ENCODE peak calls at places on chromosomes 12 and 14, in ten cellular contexts. One of them, this sample, is unnamed.

GRCh38 chr14:65461730-65462129 is 49.2 kb downstream of the FUT8 start:
- DNase-seq in renal cortical epithelial cell: no peak
- DNase-seq in activated CD4-positive, alpha-beta T cell treated with anti-CD3 and anti-CD28 coated beads, Interleukin-2, amount 50 U/mL, for 24 hours: no peak
- DNase-seq in left lobe of liver: no peak
- DNase-seq in naive B cell: peak
- DNase-seq in glomerular endothelial cell: no peak
- DNase-seq in GDM1: peak
- DNase-seq in GF-D8: no peak
- DNase-seq in heart right ventricle: no peak
- DNase-seq in NCI-H2171: peak
- DNase-seq in this sample: no peak

GRCh38 chr14:81224222-81224621 is 3.5 kb upstream of the GTF2A1 start:
- DNase-seq in GF-D8: no peak
- DNase-seq in GDM1: no peak
- DNase-seq in left lobe of liver: no peak
- DNase-seq in heart right ventricle: no peak
- DNase-seq in activated CD4-positive, alpha-beta T cell treated with anti-CD3 and anti-CD28 coated beads, Interleukin-2, amount 50 U/mL, for 24 hours: no peak
- DNase-seq in renal cortical epithelial cell: no peak
- DNase-seq in naive B cell: no peak
- DNase-seq in glomerular endothelial cell: no peak
- DNase-seq in NCI-H2171: no peak
- DNase-seq in this sample: no peak

GRCh38 chr12:53862206-53862605 is 76.4 kb upstream of the HOXC13 start:
- DNase-seq in left lobe of liver: no peak
- DNase-seq in renal cortical epithelial cell: no peak
- DNase-seq in glomerular endothelial cell: no peak
- DNase-seq in GDM1: no peak
- DNase-seq in NCI-H2171: no peak
- DNase-seq in naive B cell: no peak
- DNase-seq in heart right ventricle: no peak
- DNase-seq in GF-D8: no peak
- DNase-seq in activated CD4-positive, alpha-beta T cell treated with anti-CD3 and anti-CD28 coated beads, Interleukin-2, amount 50 U/mL, for 24 hours: no peak
- DNase-seq in this sample: no peak

GRCh38 chr14:35369701-35370191 is 34.8 kb downstream of the NFKBIA start:
- DNase-seq in renal cortical epithelial cell: no peak
- DNase-seq in naive B cell: no peak
- DNase-seq in GF-D8: no peak
- DNase-seq in heart right ventricle: no peak
- DNase-seq in activated CD4-positive, alpha-beta T cell treated with anti-CD3 and anti-CD28 coated beads, Interleukin-2, amount 50 U/mL, for 24 hours: no peak
- DNase-seq in glomerular endothelial cell: peak
- DNase-seq in GDM1: no peak
- DNase-seq in left lobe of liver: no peak
- DNase-seq in NCI-H2171: peak
- DNase-seq in this sample: no peak

GRCh38 chr12:130298322-130298721 is 39.4 kb upstream of the PIWIL1 start:
- DNase-seq in naive B cell: no peak
- DNase-seq in left lobe of liver: no peak
- DNase-seq in glomerular endothelial cell: no peak
- DNase-seq in heart right ventricle: no peak
- DNase-seq in GDM1: no peak
- DNase-seq in GF-D8: no peak
- DNase-seq in activated CD4-positive, alpha-beta T cell treated with anti-CD3 and anti-CD28 coated beads, Interleukin-2, amount 50 U/mL, for 24 hours: no peak
- DNase-seq in NCI-H2171: no peak
- DNase-seq in renal cortical epithelial cell: no peak
- DNase-seq in this sample: no peak

GRCh38 chr14:22316473-22316872 is 272.6 kb downstream of the DAD1 start:
- DNase-seq in GF-D8: no peak
- DNase-seq in NCI-H2171: no peak
- DNase-seq in activated CD4-positive, alpha-beta T cell treated with anti-CD3 and anti-CD28 coated beads, Interleukin-2, amount 50 U/mL, for 24 hours: no peak
- DNase-seq in heart right ventricle: no peak
- DNase-seq in renal cortical epithelial cell: no peak
- DNase-seq in GDM1: no peak
- DNase-seq in glomerular endothelial cell: no peak
- DNase-seq in naive B cell: no peak
- DNase-seq in left lobe of liver: no peak
- DNase-seq in this sample: no peak

GRCh38 chr12:128818065-128819022 is 5.4 kb downstream of the SLC15A4 start:
- DNase-seq in GF-D8: no peak
- DNase-seq in NCI-H2171: no peak
- DNase-seq in glomerular endothelial cell: no peak
- DNase-seq in activated CD4-positive, alpha-beta T cell treated with anti-CD3 and anti-CD28 coated beads, Interleukin-2, amount 50 U/mL, for 24 hours: no peak
- DNase-seq in heart right ventricle: no peak
- DNase-seq in renal cortical epithelial cell: peak
- DNase-seq in GDM1: no peak
- DNase-seq in left lobe of liver: no peak
- DNase-seq in naive B cell: no peak
- DNase-seq in this sample: peak

GRCh38 chr14:101721951-101722661 is 39.4 kb upstream of the PPP2R5C start:
- DNase-seq in NCI-H2171: no peak
- DNase-seq in GF-D8: peak
- DNase-seq in activated CD4-positive, alpha-beta T cell treated with anti-CD3 and anti-CD28 coated beads, Interleukin-2, amount 50 U/mL, for 24 hours: peak
- DNase-seq in glomerular endothelial cell: peak
- DNase-seq in left lobe of liver: no peak
- DNase-seq in heart right ventricle: peak
- DNase-seq in GDM1: peak
- DNase-seq in renal cortical epithelial cell: peak
- DNase-seq in naive B cell: peak
- DNase-seq in this sample: no peak

GRCh38 chr12:107477946-107478610 is 207.5 kb upstream of the PWP1 start:
- DNase-seq in GDM1: no peak
- DNase-seq in naive B cell: no peak
- DNase-seq in glomerular endothelial cell: no peak
- DNase-seq in GF-D8: no peak
- DNase-seq in heart right ventricle: no peak
- DNase-seq in activated CD4-positive, alpha-beta T cell treated with anti-CD3 and anti-CD28 coated beads, Interleukin-2, amount 50 U/mL, for 24 hours: no peak
- DNase-seq in NCI-H2171: no peak
- DNase-seq in renal cortical epithelial cell: peak
- DNase-seq in left lobe of liver: no peak
- DNase-seq in this sample: no peak

GRCh38 chr12:64105026-64105425 is 117.1 kb downstream of the KICS2 start:
- DNase-seq in renal cortical epithelial cell: no peak
- DNase-seq in GF-D8: no peak
- DNase-seq in glomerular endothelial cell: no peak
- DNase-seq in left lobe of liver: no peak
- DNase-seq in GDM1: no peak
- DNase-seq in naive B cell: no peak
- DNase-seq in activated CD4-positive, alpha-beta T cell treated with anti-CD3 and anti-CD28 coated beads, Interleukin-2, amount 50 U/mL, for 24 hours: no peak
- DNase-seq in heart right ventricle: no peak
- DNase-seq in NCI-H2171: no peak
- DNase-seq in this sample: no peak

GRCh38 chr14:26394114-26394855 is 203.5 kb downstream of the NOVA1 start:
- DNase-seq in left lobe of liver: no peak
- DNase-seq in glomerular endothelial cell: no peak
- DNase-seq in naive B cell: no peak
- DNase-seq in renal cortical epithelial cell: peak
- DNase-seq in GDM1: no peak
- DNase-seq in activated CD4-positive, alpha-beta T cell treated with anti-CD3 and anti-CD28 coated beads, Interleukin-2, amount 50 U/mL, for 24 hours: no peak
- DNase-seq in GF-D8: no peak
- DNase-seq in NCI-H2171: peak
- DNase-seq in heart right ventricle: no peak
- DNase-seq in this sample: no peak

GRCh38 chr12:117189725-117190209 is 503 bp downstream of the FBXO21 start:
- DNase-seq in GF-D8: no peak
- DNase-seq in heart right ventricle: peak
- DNase-seq in renal cortical epithelial cell: no peak
- DNase-seq in naive B cell: peak
- DNase-seq in left lobe of liver: peak
- DNase-seq in NCI-H2171: peak
- DNase-seq in glomerular endothelial cell: no peak
- DNase-seq in activated CD4-positive, alpha-beta T cell treated with anti-CD3 and anti-CD28 coated beads, Interleukin-2, amount 50 U/mL, for 24 hours: peak
- DNase-seq in GDM1: no peak
- DNase-seq in this sample: peak

GRCh38 chr14:104694991-104695659 is 5.7 kb downstream of the INF2 start:
- DNase-seq in GF-D8: no peak
- DNase-seq in left lobe of liver: no peak
- DNase-seq in glomerular endothelial cell: no peak
- DNase-seq in activated CD4-positive, alpha-beta T cell treated with anti-CD3 and anti-CD28 coated beads, Interleukin-2, amount 50 U/mL, for 24 hours: no peak
- DNase-seq in NCI-H2171: no peak
- DNase-seq in naive B cell: no peak
- DNase-seq in GDM1: no peak
- DNase-seq in heart right ventricle: peak
- DNase-seq in renal cortical epithelial cell: no peak
- DNase-seq in this sample: no peak

GRCh38 chr14:99645545-99646505 is 896 bp downstream of the HHIPL1 start:
- DNase-seq in left lobe of liver: no peak
- DNase-seq in naive B cell: no peak
- DNase-seq in GDM1: no peak
- DNase-seq in heart right ventricle: peak
- DNase-seq in renal cortical epithelial cell: no peak
- DNase-seq in GF-D8: no peak
- DNase-seq in glomerular endothelial cell: no peak
- DNase-seq in activated CD4-positive, alpha-beta T cell treated with anti-CD3 and anti-CD28 coated beads, Interleukin-2, amount 50 U/mL, for 24 hours: no peak
- DNase-seq in NCI-H2171: no peak
- DNase-seq in this sample: no peak

GRCh38 chr12:7106082-7106481 is 2.9 kb downstream of the C1RL start:
- DNase-seq in left lobe of liver: no peak
- DNase-seq in GDM1: no peak
- DNase-seq in renal cortical epithelial cell: no peak
- DNase-seq in naive B cell: no peak
- DNase-seq in glomerular endothelial cell: no peak
- DNase-seq in heart right ventricle: no peak
- DNase-seq in activated CD4-positive, alpha-beta T cell treated with anti-CD3 and anti-CD28 coated beads, Interleukin-2, amount 50 U/mL, for 24 hours: no peak
- DNase-seq in GF-D8: no peak
- DNase-seq in NCI-H2171: no peak
- DNase-seq in this sample: no peak

GRCh38 chr14:64303471-64303917 is 9.3 kb upstream of the ESR2 start:
- DNase-seq in left lobe of liver: no peak
- DNase-seq in NCI-H2171: peak
- DNase-seq in heart right ventricle: no peak
- DNase-seq in GF-D8: no peak
- DNase-seq in naive B cell: peak
- DNase-seq in glomerular endothelial cell: no peak
- DNase-seq in renal cortical epithelial cell: peak
- DNase-seq in activated CD4-positive, alpha-beta T cell treated with anti-CD3 and anti-CD28 coated beads, Interleukin-2, amount 50 U/mL, for 24 hours: no peak
- DNase-seq in GDM1: no peak
- DNase-seq in this sample: no peak

GRCh38 chr14:76863724-76864407 is 37.7 kb downstream of the LRRC74A start:
- DNase-seq in renal cortical epithelial cell: no peak
- DNase-seq in GDM1: peak
- DNase-seq in GF-D8: peak
- DNase-seq in activated CD4-positive, alpha-beta T cell treated with anti-CD3 and anti-CD28 coated beads, Interleukin-2, amount 50 U/mL, for 24 hours: no peak
- DNase-seq in glomerular endothelial cell: no peak
- DNase-seq in left lobe of liver: no peak
- DNase-seq in heart right ventricle: peak
- DNase-seq in NCI-H2171: peak
- DNase-seq in naive B cell: no peak
- DNase-seq in this sample: peak

GRCh38 chr12:25023808-25024207 is 74.9 kb upstream of the BCAT1 start:
- DNase-seq in activated CD4-positive, alpha-beta T cell treated with anti-CD3 and anti-CD28 coated beads, Interleukin-2, amount 50 U/mL, for 24 hours: no peak
- DNase-seq in renal cortical epithelial cell: no peak
- DNase-seq in heart right ventricle: no peak
- DNase-seq in left lobe of liver: no peak
- DNase-seq in GDM1: no peak
- DNase-seq in GF-D8: no peak
- DNase-seq in NCI-H2171: no peak
- DNase-seq in naive B cell: peak
- DNase-seq in glomerular endothelial cell: no peak
- DNase-seq in this sample: no peak

GRCh38 chr12:94799136-94799535 is 148.8 kb upstream of the TMCC3 start:
- DNase-seq in NCI-H2171: no peak
- DNase-seq in left lobe of liver: no peak
- DNase-seq in renal cortical epithelial cell: no peak
- DNase-seq in glomerular endothelial cell: no peak
- DNase-seq in GF-D8: no peak
- DNase-seq in activated CD4-positive, alpha-beta T cell treated with anti-CD3 and anti-CD28 coated beads, Interleukin-2, amount 50 U/mL, for 24 hours: no peak
- DNase-seq in naive B cell: no peak
- DNase-seq in heart right ventricle: no peak
- DNase-seq in GDM1: no peak
- DNase-seq in this sample: no peak

GRCh38 chr14:58298880-58299664 is 717 bp downstream of the ARID4A start:
- DNase-seq in GDM1: peak
- DNase-seq in heart right ventricle: peak
- DNase-seq in NCI-H2171: no peak
- DNase-seq in naive B cell: peak
- DNase-seq in renal cortical epithelial cell: no peak
- DNase-seq in GF-D8: no peak
- DNase-seq in glomerular endothelial cell: no peak
- DNase-seq in left lobe of liver: peak
- DNase-seq in activated CD4-positive, alpha-beta T cell treated with anti-CD3 and anti-CD28 coated beads, Interleukin-2, amount 50 U/mL, for 24 hours: no peak
- DNase-seq in this sample: no peak

GRCh38 chr14:43540948-43541347 is 966.1 kb downstream of the FSCB start:
- DNase-seq in glomerular endothelial cell: no peak
- DNase-seq in heart right ventricle: no peak
- DNase-seq in naive B cell: no peak
- DNase-seq in activated CD4-positive, alpha-beta T cell treated with anti-CD3 and anti-CD28 coated beads, Interleukin-2, amount 50 U/mL, for 24 hours: no peak
- DNase-seq in left lobe of liver: no peak
- DNase-seq in GDM1: no peak
- DNase-seq in renal cortical epithelial cell: no peak
- DNase-seq in GF-D8: no peak
- DNase-seq in NCI-H2171: no peak
- DNase-seq in this sample: no peak

GRCh38 chr12:105985383-105985782 is 153.4 kb downstream of the NUAK1 start:
- DNase-seq in GF-D8: no peak
- DNase-seq in NCI-H2171: no peak
- DNase-seq in naive B cell: no peak
- DNase-seq in GDM1: no peak
- DNase-seq in glomerular endothelial cell: no peak
- DNase-seq in activated CD4-positive, alpha-beta T cell treated with anti-CD3 and anti-CD28 coated beads, Interleukin-2, amount 50 U/mL, for 24 hours: no peak
- DNase-seq in renal cortical epithelial cell: no peak
- DNase-seq in heart right ventricle: no peak
- DNase-seq in left lobe of liver: no peak
- DNase-seq in this sample: no peak

GRCh38 chr12:117063162-117063911 is 35.9 kb downstream of the TESC start:
- DNase-seq in GDM1: peak
- DNase-seq in NCI-H2171: no peak
- DNase-seq in left lobe of liver: no peak
- DNase-seq in GF-D8: peak
- DNase-seq in activated CD4-positive, alpha-beta T cell treated with anti-CD3 and anti-CD28 coated beads, Interleukin-2, amount 50 U/mL, for 24 hours: peak
- DNase-seq in naive B cell: no peak
- DNase-seq in heart right ventricle: peak
- DNase-seq in renal cortical epithelial cell: no peak
- DNase-seq in glomerular endothelial cell: no peak
- DNase-seq in this sample: peak

GRCh38 chr12:109523071-109523470 is 45.6 kb downstream of the UBE3B start:
- DNase-seq in NCI-H2171: peak
- DNase-seq in left lobe of liver: no peak
- DNase-seq in activated CD4-positive, alpha-beta T cell treated with anti-CD3 and anti-CD28 coated beads, Interleukin-2, amount 50 U/mL, for 24 hours: no peak
- DNase-seq in GF-D8: no peak
- DNase-seq in glomerular endothelial cell: no peak
- DNase-seq in heart right ventricle: peak
- DNase-seq in GDM1: no peak
- DNase-seq in renal cortical epithelial cell: no peak
- DNase-seq in naive B cell: no peak
- DNase-seq in this sample: peak

GRCh38 chr12:114774181-114774580 is 90.2 kb upstream of the TBX3 start:
- DNase-seq in GF-D8: no peak
- DNase-seq in NCI-H2171: no peak
- DNase-seq in left lobe of liver: no peak
- DNase-seq in heart right ventricle: no peak
- DNase-seq in activated CD4-positive, alpha-beta T cell treated with anti-CD3 and anti-CD28 coated beads, Interleukin-2, amount 50 U/mL, for 24 hours: no peak
- DNase-seq in glomerular endothelial cell: peak
- DNase-seq in GDM1: no peak
- DNase-seq in naive B cell: no peak
- DNase-seq in renal cortical epithelial cell: no peak
- DNase-seq in this sample: no peak

GRCh38 chr12:38053655-38054464 is 262.7 kb upstream of the ALG10B start:
- DNase-seq in renal cortical epithelial cell: peak
- DNase-seq in activated CD4-positive, alpha-beta T cell treated with anti-CD3 and anti-CD28 coated beads, Interleukin-2, amount 50 U/mL, for 24 hours: no peak
- DNase-seq in NCI-H2171: peak
- DNase-seq in GF-D8: no peak
- DNase-seq in GDM1: no peak
- DNase-seq in heart right ventricle: no peak
- DNase-seq in naive B cell: no peak
- DNase-seq in left lobe of liver: peak
- DNase-seq in glomerular endothelial cell: no peak
- DNase-seq in this sample: no peak

GRCh38 chr12:95622879-95623278 is 71.6 kb upstream of the USP44 start:
- DNase-seq in left lobe of liver: no peak
- DNase-seq in glomerular endothelial cell: no peak
- DNase-seq in heart right ventricle: no peak
- DNase-seq in activated CD4-positive, alpha-beta T cell treated with anti-CD3 and anti-CD28 coated beads, Interleukin-2, amount 50 U/mL, for 24 hours: no peak
- DNase-seq in GF-D8: no peak
- DNase-seq in NCI-H2171: no peak
- DNase-seq in renal cortical epithelial cell: peak
- DNase-seq in GDM1: no peak
- DNase-seq in naive B cell: no peak
- DNase-seq in this sample: no peak

GRCh38 chr12:70484464-70484863 is 118.4 kb downstream of the KCNMB4 start:
- DNase-seq in activated CD4-positive, alpha-beta T cell treated with anti-CD3 and anti-CD28 coated beads, Interleukin-2, amount 50 U/mL, for 24 hours: no peak
- DNase-seq in NCI-H2171: no peak
- DNase-seq in heart right ventricle: no peak
- DNase-seq in glomerular endothelial cell: no peak
- DNase-seq in naive B cell: no peak
- DNase-seq in left lobe of liver: no peak
- DNase-seq in GDM1: no peak
- DNase-seq in renal cortical epithelial cell: no peak
- DNase-seq in GF-D8: no peak
- DNase-seq in this sample: no peak